ENCODE peak calls at places on chromosomes 7 and 10, in ten cellular contexts. One of them, this sample, is unnamed. For H3K4me1 and H3K79me2, the result is how much of the 10 kb centered on the place peaks cover.

GRCh38 chr7:78576196-78576595 is 777.6 kb downstream of the PHTF2 start:
- DNase-seq in fibroblast of lung: no peak
- DNase-seq in GM23338: peak
- DNase-seq in PC-9: no peak
- DNase-seq in H9: no peak
- DNase-seq in H1: no peak
- DNase-seq in mammary epithelial cell: no peak
- DNase-seq in K562: no peak
- DNase-seq in HCT116: no peak
- DNase-seq in neural progenitor cell: peak
- DNase-seq in this sample: no peak

GRCh38 chr10:35959103-35959740 is 317.1 kb upstream of the FZD8 start:
- DNase-seq in GM23338: no peak
- DNase-seq in PC-9: no peak
- DNase-seq in H1: no peak
- DNase-seq in fibroblast of lung: no peak
- DNase-seq in K562: no peak
- DNase-seq in H9: no peak
- DNase-seq in mammary epithelial cell: no peak
- DNase-seq in neural progenitor cell: no peak
- DNase-seq in HCT116: no peak
- DNase-seq in this sample: no peak

GRCh38 chr7:4668510-4668847 is 13.6 kb upstream of the FOXK1 start:
- DNase-seq in PC-9: no peak
- DNase-seq in HCT116: no peak
- DNase-seq in K562: no peak
- DNase-seq in H1: no peak
- DNase-seq in fibroblast of lung: no peak
- DNase-seq in H9: no peak
- DNase-seq in neural progenitor cell: no peak
- DNase-seq in GM23338: no peak
- DNase-seq in mammary epithelial cell: no peak
- DNase-seq in this sample: no peak

GRCh38 chr10:20858292-20859124 is 38.6 kb downstream of the NEBL start:
- DNase-seq in HCT116: peak
- DNase-seq in fibroblast of lung: peak
- DNase-seq in neural progenitor cell: no peak
- DNase-seq in H1: no peak
- DNase-seq in PC-9: no peak
- DNase-seq in mammary epithelial cell: peak
- DNase-seq in H9: no peak
- DNase-seq in GM23338: peak
- DNase-seq in K562: no peak
- DNase-seq in this sample: peak

GRCh38 chr10:112649492-112650152 is 202.6 kb downstream of the VTI1A start:
- DNase-seq in HCT116: no peak
- DNase-seq in PC-9: no peak
- DNase-seq in mammary epithelial cell: no peak
- DNase-seq in H1: no peak
- DNase-seq in K562: no peak
- DNase-seq in GM23338: no peak
- DNase-seq in neural progenitor cell: no peak
- DNase-seq in fibroblast of lung: no peak
- DNase-seq in H9: no peak
- DNase-seq in this sample: no peak

GRCh38 chr10:57846307-57847065 is 421.2 kb downstream of the IPMK start:
- DNase-seq in HCT116: no peak
- DNase-seq in fibroblast of lung: no peak
- DNase-seq in PC-9: no peak
- DNase-seq in mammary epithelial cell: no peak
- DNase-seq in GM23338: no peak
- DNase-seq in H9: no peak
- DNase-seq in H1: no peak
- DNase-seq in neural progenitor cell: no peak
- DNase-seq in K562: no peak
- DNase-seq in this sample: no peak

GRCh38 chr10:18087398-18087797 is 52.8 kb upstream of the CACNB2 start:
- DNase-seq in PC-9: no peak
- DNase-seq in GM23338: no peak
- DNase-seq in neural progenitor cell: no peak
- DNase-seq in H9: no peak
- DNase-seq in H1: no peak
- DNase-seq in mammary epithelial cell: no peak
- DNase-seq in fibroblast of lung: peak
- DNase-seq in K562: no peak
- DNase-seq in HCT116: no peak
- DNase-seq in this sample: no peak

GRCh38 chr7:87599336-87599735 is 1.3 kb downstream of the ABCB1 start:
- DNase-seq in HCT116: no peak
- DNase-seq in mammary epithelial cell: no peak
- DNase-seq in PC-9: no peak
- DNase-seq in neural progenitor cell: no peak
- DNase-seq in H1: no peak
- DNase-seq in H9: no peak
- DNase-seq in K562: no peak
- DNase-seq in fibroblast of lung: no peak
- DNase-seq in GM23338: no peak
- DNase-seq in this sample: no peak

GRCh38 chr7:131108212-131108980 is 219.3 kb upstream of the MKLN1 start:
- DNase-seq in HCT116: no peak
- DNase-seq in K562: no peak
- DNase-seq in neural progenitor cell: no peak
- DNase-seq in GM23338: no peak
- DNase-seq in fibroblast of lung: peak
- DNase-seq in PC-9: no peak
- DNase-seq in H1: no peak
- DNase-seq in H9: no peak
- DNase-seq in mammary epithelial cell: peak
- DNase-seq in this sample: peak

DNA sequence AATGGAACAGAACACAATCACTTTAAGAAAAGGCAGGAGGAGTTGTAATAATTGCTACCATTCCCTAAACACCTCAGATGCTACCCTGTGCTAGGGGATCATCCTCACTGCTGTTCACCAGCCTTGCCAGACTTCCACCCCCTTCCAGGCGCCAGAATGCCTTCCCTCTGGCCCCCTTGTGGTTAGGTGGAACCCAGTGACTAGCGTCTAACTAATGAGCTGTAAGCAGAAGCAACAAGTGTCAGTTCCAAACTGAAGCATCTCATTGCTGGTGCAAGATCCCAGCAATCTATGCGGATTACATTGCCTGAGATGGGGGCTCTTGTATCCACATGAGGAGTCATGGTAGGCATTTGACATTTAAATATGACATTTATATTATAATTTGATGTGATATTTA is 86.6 kb downstream of the FRMD4A start:
- DNase-seq in HCT116: peak
- DNase-seq in mammary epithelial cell: no peak
- DNase-seq in neural progenitor cell: peak
- DNase-seq in K562: no peak
- DNase-seq in H1: no peak
- DNase-seq in GM23338: peak
- DNase-seq in fibroblast of lung: peak
- DNase-seq in H9: peak
- DNase-seq in PC-9: no peak
- DNase-seq in this sample: no peak
- TF ChIP-seq CTCF in HCT116: no peak
- TF ChIP-seq CTCF in mammary epithelial cell: peak
- TF ChIP-seq CTCF in neural progenitor cell: peak
- TF ChIP-seq CTCF in K562: peak
- TF ChIP-seq CTCF in H1: peak
- TF ChIP-seq CTCF in GM23338: peak
- TF ChIP-seq CTCF in fibroblast of lung: no peak
- TF ChIP-seq CTCF in H9: peak
- TF ChIP-seq CTCF in PC-9: no peak
- TF ChIP-seq CTCF in this sample: no peak

DNA sequence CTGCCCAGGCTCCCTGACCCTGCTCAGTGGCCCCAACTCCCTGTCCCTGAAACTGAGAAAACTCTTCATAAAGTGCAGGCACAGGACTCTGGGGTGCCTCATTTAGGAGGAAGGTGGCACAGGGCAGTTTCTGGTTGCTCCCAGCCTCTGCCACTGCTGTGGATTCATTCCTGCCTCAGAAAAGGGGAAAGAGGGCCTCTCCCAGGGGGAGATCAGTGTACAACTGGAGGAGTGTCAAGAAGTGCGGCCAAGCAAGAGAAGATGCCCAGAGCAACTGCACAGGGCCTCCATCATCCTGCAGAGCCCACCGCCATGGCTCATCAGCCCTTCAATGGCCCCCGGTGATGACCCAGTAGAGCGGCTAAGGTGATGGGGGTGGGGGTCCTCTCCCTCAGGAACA is 150.3 kb downstream of the PLXNA4 start:
- DNase-seq in H1: no peak
- DNase-seq in neural progenitor cell: no peak
- DNase-seq in PC-9: no peak
- DNase-seq in fibroblast of lung: no peak
- DNase-seq in H9: no peak
- DNase-seq in GM23338: no peak
- DNase-seq in HCT116: no peak
- DNase-seq in mammary epithelial cell: no peak
- DNase-seq in K562: no peak
- DNase-seq in this sample: no peak
- H3K4me1 ChIP-seq in H1: under half
- H3K4me1 ChIP-seq in neural progenitor cell: under half
- H3K4me1 ChIP-seq in PC-9: under half
- H3K4me1 ChIP-seq in fibroblast of lung: under half
- H3K4me1 ChIP-seq in H9: under half
- H3K4me1 ChIP-seq in GM23338: under half
- H3K4me1 ChIP-seq in HCT116: under half
- H3K4me1 ChIP-seq in mammary epithelial cell: under half
- H3K4me1 ChIP-seq in K562: under half
- H3K4me1 ChIP-seq in this sample: under half

GRCh38 chr7:27150568-27151340 is 1.6 kb downstream of the HOXA3 start:
- DNase-seq in H1: no peak
- DNase-seq in neural progenitor cell: peak
- DNase-seq in HCT116: no peak
- DNase-seq in K562: peak
- DNase-seq in GM23338: peak
- DNase-seq in PC-9: peak
- DNase-seq in H9: peak
- DNase-seq in fibroblast of lung: peak
- DNase-seq in mammary epithelial cell: peak
- DNase-seq in this sample: peak

GRCh38 chr7:27147211-27148030 is at the start of gene HOXA6:
- DNase-seq in H9: peak
- DNase-seq in K562: no peak
- DNase-seq in GM23338: peak
- DNase-seq in mammary epithelial cell: peak
- DNase-seq in neural progenitor cell: no peak
- DNase-seq in HCT116: no peak
- DNase-seq in fibroblast of lung: peak
- DNase-seq in H1: no peak
- DNase-seq in PC-9: peak
- DNase-seq in this sample: peak

GRCh38 chr7:27149817-27150567 is 2.4 kb downstream of the HOXA3 start:
- DNase-seq in PC-9: no peak
- DNase-seq in fibroblast of lung: no peak
- DNase-seq in K562: no peak
- DNase-seq in H1: no peak
- DNase-seq in mammary epithelial cell: no peak
- DNase-seq in HCT116: no peak
- DNase-seq in neural progenitor cell: no peak
- DNase-seq in H9: no peak
- DNase-seq in GM23338: no peak
- DNase-seq in this sample: peak

GRCh38 chr7:27148031-27148775 is 629 bp upstream of the HOXA6 start:
- DNase-seq in fibroblast of lung: peak
- DNase-seq in neural progenitor cell: no peak
- DNase-seq in PC-9: peak
- DNase-seq in H1: no peak
- DNase-seq in HCT116: no peak
- DNase-seq in H9: no peak
- DNase-seq in K562: no peak
- DNase-seq in GM23338: peak
- DNase-seq in mammary epithelial cell: peak
- DNase-seq in this sample: peak

DNA sequence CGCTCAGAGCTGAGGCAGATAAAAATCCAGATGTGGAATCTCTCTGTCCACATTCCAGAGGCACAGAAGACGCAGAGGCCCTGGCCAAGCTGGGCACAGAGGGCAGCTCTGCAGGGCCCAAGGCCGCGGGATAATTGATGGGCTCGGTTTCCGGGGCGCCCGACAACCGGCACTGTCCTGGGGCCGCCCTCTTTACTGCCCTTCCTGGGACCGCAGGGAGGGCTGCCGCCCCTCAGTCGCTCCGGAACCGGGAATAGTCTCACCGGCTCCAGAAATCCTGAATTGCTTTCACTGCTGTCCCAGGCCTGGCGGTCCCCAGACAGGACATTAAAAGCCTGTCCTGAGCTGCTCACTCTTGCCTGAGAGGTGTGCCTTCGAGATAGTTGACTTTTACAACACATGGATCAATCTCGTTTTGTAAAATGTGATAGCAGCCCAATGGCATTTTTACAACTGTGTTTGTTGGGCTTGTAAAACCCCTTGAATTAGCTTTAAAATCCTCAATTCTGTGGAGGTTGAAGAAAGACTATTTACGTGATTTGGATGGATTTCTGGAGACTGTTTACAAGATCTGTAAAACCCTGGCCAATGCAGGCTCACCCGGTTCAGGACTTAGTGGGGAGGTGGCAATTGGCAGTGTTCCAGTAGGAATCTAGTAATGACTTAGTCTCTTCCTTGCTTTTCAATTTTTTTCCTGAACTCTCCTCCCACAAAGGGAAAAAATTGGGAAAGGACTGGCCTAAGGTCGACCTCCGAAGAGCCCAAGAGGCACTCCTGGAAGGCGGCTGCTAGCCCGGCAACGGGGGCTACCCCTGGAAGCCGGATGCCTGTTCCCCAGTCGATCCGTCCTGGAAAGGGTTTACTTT is 1.4 kb upstream of the HOXA6 start:
- DNase-seq in H9: no peak
- DNase-seq in K562: no peak
- DNase-seq in HCT116: no peak
- DNase-seq in mammary epithelial cell: peak
- DNase-seq in PC-9: no peak
- DNase-seq in neural progenitor cell: no peak
- DNase-seq in H1: no peak
- DNase-seq in fibroblast of lung: peak
- DNase-seq in GM23338: peak
- DNase-seq in this sample: peak
- H3K79me2 ChIP-seq in H9: under half
- H3K79me2 ChIP-seq in K562: under half
- H3K79me2 ChIP-seq in HCT116: under half
- H3K79me2 ChIP-seq in mammary epithelial cell: under half
- H3K79me2 ChIP-seq in PC-9: under half
- H3K79me2 ChIP-seq in neural progenitor cell: under half
- H3K79me2 ChIP-seq in H1: under half
- H3K79me2 ChIP-seq in fibroblast of lung: half or more
- H3K79me2 ChIP-seq in GM23338: under half
- H3K79me2 ChIP-seq in this sample: half or more

DNA sequence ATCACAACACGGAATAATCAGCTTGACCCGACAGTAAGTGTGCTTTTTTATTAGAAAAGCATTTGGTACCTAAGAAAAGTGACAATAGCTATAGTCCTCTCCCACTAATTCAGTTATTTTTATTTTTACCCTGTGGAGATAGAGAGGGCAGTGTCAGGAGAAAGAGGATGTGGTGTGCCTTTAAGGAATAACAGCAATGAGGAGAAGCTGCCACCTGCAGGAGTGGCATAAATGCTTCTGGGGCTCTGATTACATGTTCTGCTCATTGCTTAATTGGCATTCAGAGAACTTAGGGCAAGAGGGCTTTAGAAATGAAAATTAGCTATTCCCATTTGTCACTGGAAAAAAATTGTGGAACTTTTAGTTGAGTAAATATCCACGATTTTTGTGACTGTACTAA is 60.1 kb downstream of the DENND11 start:
- DNase-seq in H9: no peak
- DNase-seq in GM23338: no peak
- DNase-seq in neural progenitor cell: no peak
- DNase-seq in fibroblast of lung: no peak
- DNase-seq in HCT116: no peak
- DNase-seq in H1: no peak
- DNase-seq in K562: no peak
- DNase-seq in PC-9: no peak
- DNase-seq in mammary epithelial cell: no peak
- DNase-seq in this sample: no peak
- TF ChIP-seq CTCF in H9: peak
- TF ChIP-seq CTCF in GM23338: no peak
- TF ChIP-seq CTCF in neural progenitor cell: no peak
- TF ChIP-seq CTCF in fibroblast of lung: no peak
- TF ChIP-seq CTCF in HCT116: no peak
- TF ChIP-seq CTCF in H1: no peak
- TF ChIP-seq CTCF in K562: no peak
- TF ChIP-seq CTCF in PC-9: no peak
- TF ChIP-seq CTCF in mammary epithelial cell: no peak
- TF ChIP-seq CTCF in this sample: no peak

This sample was measured in osteoblast.